ENCODE peak calls at places on chromosomes 1 and 21, in ten cellular contexts. D is HT1080; Z is activated CD4-positive, alpha-beta T cell treated with anti-CD3 and anti-CD28 coated beads, Interleukin-2, amount 50 U/mL, for 24 hours; S is H9; A is HEK293T; L is central memory CD4-positive, alpha-beta T cell; V is ureter; P is NCI-H226; K is CD8-positive, alpha-beta memory T cell; G is GM12891. J is an unnamed sample.

GRCh38 chr1:12174789-12175455 is 8.1 kb downstream of the TNFRSF1B start:
- DNase-seq in D (no peak), Z (no peak), S (peak), A (no peak), L (no peak), V (no peak), P (no peak), K (no peak), G (no peak), J (peak)

GRCh38 chr1:5860277-5860676 is 131.9 kb downstream of the NPHP4 start:
- DNase-seq in D (no peak), Z (no peak), S (no peak), A (no peak), L (no peak), V (no peak), P (no peak), K (no peak), G (no peak), J (no peak)

GRCh38 chr1:155910621-155911121 is 478 bp downstream of the RIT1 start:
- DNase-seq in D (peak), Z (no peak), S (peak), A (peak), L (peak), V (no peak), P (peak), K (no peak), G (no peak), J (peak)

GRCh38 chr1:36279110-36279788 is 26.9 kb upstream of the SH3D21 start:
- DNase-seq in D (no peak), Z (no peak), S (no peak), A (no peak), L (no peak), V (no peak), P (no peak), K (no peak), G (no peak), J (no peak)

GRCh38 chr1:53267761-53268160 is 29.4 kb upstream of the MAGOH start:
- DNase-seq in D (no peak), Z (no peak), S (no peak), A (no peak), L (no peak), V (no peak), P (no peak), K (no peak), G (no peak), J (no peak)

GRCh38 chr1:207140536-207140935 is 36.5 kb downstream of the C4BPA start:
- DNase-seq in D (peak), Z (no peak), S (no peak), A (no peak), L (no peak), V (no peak), P (no peak), K (no peak), G (no peak), J (no peak)

GRCh38 chr1:40802078-40803075 is 18.8 kb downstream of the KCNQ4 start:
- DNase-seq in D (peak), Z (peak), S (peak), A (peak), L (peak), V (peak), P (peak), K (peak), G (peak), J (peak)

GRCh38 chr1:41434306-41434705 is 50.2 kb downstream of the EDN2 start:
- DNase-seq in D (no peak), Z (no peak), S (no peak), A (no peak), L (no peak), V (no peak), P (no peak), K (no peak), G (no peak), J (no peak)

GRCh38 chr1:68120136-68120791 is 69.8 kb upstream of the DIRAS3 start:
- DNase-seq in D (peak), Z (peak), S (peak), A (peak), L (peak), V (peak), P (peak), K (no peak), G (peak), J (no peak)

GRCh38 chr1:180173952-180174351 is 19.3 kb downstream of the QSOX1 start:
- DNase-seq in D (no peak), Z (no peak), S (no peak), A (no peak), L (no peak), V (peak), P (no peak), K (no peak), G (no peak), J (peak)

GRCh38 chr1:189596197-189596596 is 881.5 kb downstream of the BRINP3 start:
- DNase-seq in D (no peak), Z (no peak), S (no peak), A (no peak), L (no peak), V (no peak), P (no peak), K (no peak), G (no peak), J (no peak)

GRCh38 chr1:8122477-8123407 is 96.6 kb upstream of the ERRFI1 start:
- DNase-seq in D (peak), Z (no peak), S (no peak), A (no peak), L (no peak), V (no peak), P (peak), K (no peak), G (no peak), J (no peak)

GRCh38 chr1:226882631-226883409 is 12.4 kb downstream of the PSEN2 start:
- DNase-seq in D (peak), Z (peak), S (no peak), A (no peak), L (peak), V (no peak), P (no peak), K (no peak), G (peak), J (no peak)

GRCh38 chr21:35208810-35209517 is 159.9 kb upstream of the RUNX1 start:
- DNase-seq in D (no peak), Z (no peak), S (no peak), A (no peak), L (no peak), V (no peak), P (peak), K (no peak), G (no peak), J (no peak)

GRCh38 chr1:203511513-203511912 is 17.6 kb downstream of the OPTC start:
- DNase-seq in D (no peak), Z (no peak), S (no peak), A (no peak), L (no peak), V (no peak), P (no peak), K (no peak), G (no peak), J (no peak)

J was measured in left lobe of liver.